ENCODE peak calls at places on chromosomes 4 and X, in four cellular contexts. W is HCT116, Y is hepatocyte, X is PC-3. C is an unnamed sample. For H3K9me3, the result is how much of the 10 kb centered on the place peaks cover.

GRCh38 chr4:72505314-72505744 is 63.7 kb downstream of the ADAMTS3 start:
- DNase-seq in Y (peak), X (peak), W (peak), C (peak)

GRCh38 chr4:11105715-11106114 is 323.0 kb downstream of the HS3ST1 start:
- DNase-seq in W (no peak), X (no peak), Y (no peak), C (no peak)

GRCh38 chr4:37837446-37837845 is 11.0 kb downstream of the PGM2 start:
- DNase-seq in Y (no peak), W (no peak), X (peak), C (peak)

GRCh38 chr4:3642056-3642630 is 109.9 kb upstream of the LRPAP1 start:
- DNase-seq in X (no peak), W (no peak), Y (no peak), C (no peak)

GRCh38 chrX:41043950-41044349 is 41.3 kb upstream of the USP9X start:
- DNase-seq in W (no peak), Y (no peak), X (peak), C (peak)

GRCh38 chr4:127134490-127134889 is 498.3 kb upstream of the INTU start:
- DNase-seq in W (no peak), X (no peak), Y (no peak), C (no peak)

GRCh38 chr4:185167205-185167604 is 24.1 kb downstream of the SLC25A4 start:
- DNase-seq in X (no peak), Y (no peak), W (no peak), C (no peak)

GRCh38 chrX:13078739-13079444 is 34.5 kb upstream of the FAM9C start:
- DNase-seq in Y (peak), W (no peak), X (no peak), C (peak)

GRCh38 chrX:51893931-51894696 is 691 bp downstream of the MAGED1 start:
- DNase-seq in X (peak), W (no peak), Y (peak), C (peak)

GRCh38 chr4:78735697-78736096 is 40.5 kb upstream of the BMP2K start:
- DNase-seq in Y (no peak), W (no peak), X (no peak), C (no peak)

GRCh38 chr4:93237526-93237925 is 591.0 kb upstream of the ATOH1 start:
- DNase-seq in Y (no peak), W (no peak), X (no peak), C (no peak)

GRCh38 chr4:24913099-24913445 is 230 bp upstream of the CCDC149 start:
- DNase-seq in Y (no peak), X (no peak), W (no peak), C (no peak)

GRCh38 chrX:135521405-135522131 is 1.1 kb downstream of the INTS6L start:
- DNase-seq in W (peak), Y (peak), X (peak), C (peak)

GRCh38 chrX:2894885-2895292 is 34.2 kb downstream of the ARSD start:
- DNase-seq in X (peak), Y (peak), W (no peak), C (no peak)

GRCh38 chr4:84336964-84337705 is 162.0 kb downstream of the NKX6-1 start:
- DNase-seq in Y (no peak), X (no peak), W (no peak), C (no peak)

GRCh38 chr4:41510179-41510578 is 27.8 kb upstream of the LIMCH1 start:
- DNase-seq in W (no peak), X (no peak), Y (no peak), C (no peak)

GRCh38 chr4:139606600-139607301 is 50.7 kb upstream of the SETD7 start:
- DNase-seq in W (no peak), X (peak), Y (no peak), C (peak)

GRCh38 chrX:46561931-46562721 is 11.4 kb upstream of the CHST7 start:
- DNase-seq in X (peak), W (no peak), Y (no peak), C (no peak)

GRCh38 chrX:155065035-155065734 is 5.8 kb downstream of the CMC4 start:
- DNase-seq in Y (no peak), W (no peak), X (peak), C (peak)

GRCh38 chr4:186932631-186933150 is 209.0 kb upstream of the FAT1 start:
- DNase-seq in W (peak), X (peak), Y (no peak), C (peak)

GRCh38 chr4:85779165-85779564 is 304.2 kb downstream of the ARHGAP24 start:
- DNase-seq in X (peak), Y (no peak), W (no peak), C (peak)

DNA sequence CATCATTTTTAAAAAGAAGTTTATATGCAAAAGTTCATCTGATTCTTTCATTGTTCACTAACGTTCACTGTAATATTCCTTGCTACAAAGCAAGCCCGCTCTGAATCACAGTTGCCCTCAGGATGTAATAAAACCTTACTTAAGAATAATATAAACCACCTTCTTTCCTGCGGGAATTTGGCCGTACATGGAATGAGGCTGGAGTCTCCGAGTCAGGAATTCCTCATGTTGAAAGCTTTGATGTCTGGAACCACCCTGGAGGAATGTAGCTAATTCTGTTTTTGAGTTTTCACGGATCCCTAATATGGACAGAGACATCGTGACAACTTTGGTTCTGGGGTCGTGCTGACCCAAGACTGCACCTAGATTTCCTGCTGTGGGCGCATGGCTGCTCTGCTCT is 58.5 kb downstream of the CRLF2 start:
- DNase-seq in W (no peak), X (peak), Y (no peak), C (no peak)
- H3K9me3 ChIP-seq in W (under half), X (under half), Y (under half), C (under half)

DNA sequence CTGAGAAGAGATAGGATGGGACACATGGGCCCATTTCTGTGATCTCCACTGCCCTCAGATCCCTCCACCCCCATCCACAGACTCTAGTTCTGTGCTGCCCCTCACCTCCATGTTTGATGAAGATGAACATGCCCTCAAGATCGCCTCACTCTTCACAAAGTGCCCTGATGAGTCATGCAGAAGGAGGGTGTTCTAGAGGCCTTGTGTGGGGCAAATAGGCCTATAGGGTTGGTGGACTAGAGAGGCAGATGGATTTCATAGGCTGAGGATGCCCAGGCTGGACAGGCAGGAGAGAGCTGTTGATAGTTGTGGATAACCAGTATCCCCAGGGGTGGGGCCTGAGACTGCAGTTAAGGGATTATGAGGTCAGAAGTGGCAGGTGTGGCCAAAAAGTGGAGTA is at the start of gene CXorf65:
- DNase-seq in Y (no peak), X (no peak), W (no peak), C (no peak)
- TF ChIP-seq EZH2phosphoT487 in Y (no peak), X (no peak), W (no peak), C (no peak)

GRCh38 chr4:42646013-42646784 is 10.7 kb downstream of the ATP8A1 start:
- DNase-seq in W (no peak), X (no peak), Y (no peak), C (no peak)
- H3K9me3 ChIP-seq in W (under half), X (under half), Y (under half), C (under half)

GRCh38 chr4:36286481-36286871 is 5.1 kb downstream of the DTHD1 start:
- DNase-seq in Y (no peak), X (no peak), W (no peak), C (no peak)

GRCh38 chr4:36280555-36280954 is 861 bp upstream of the DTHD1 start:
- DNase-seq in Y (no peak), X (no peak), W (no peak), C (no peak)

GRCh38 chr4:36281384-36282106 is at the start of gene DTHD1:
- DNase-seq in W (no peak), Y (no peak), X (peak), C (no peak)

GRCh38 chr4:36285784-36286480 is 4.5 kb downstream of the DTHD1 start:
- DNase-seq in Y (no peak), W (peak), X (peak), C (no peak)

GRCh38 chr4:36283912-36284465 is 2.6 kb downstream of the DTHD1 start:
- DNase-seq in X (no peak), Y (no peak), W (no peak), C (no peak)
- TF ChIP-seq EZH2phosphoT487 in X (no peak), Y (no peak), W (no peak), C (no peak)

GRCh38 chr4:61763682-61764081 is 563.6 kb downstream of the ADGRL3 start:
- DNase-seq in X (no peak), W (no peak), Y (no peak), C (no peak)
- H3K9me3 ChIP-seq in X (under half), W (under half), Y (under half), C (under half)

GRCh38 chrX:78708171-78708570 is 39.3 kb upstream of the LPAR4 start:
- DNase-seq in X (peak), Y (peak), W (no peak), C (peak)
- TF ChIP-seq EZH2phosphoT487 in X (no peak), Y (no peak), W (no peak), C (no peak)

DNA sequence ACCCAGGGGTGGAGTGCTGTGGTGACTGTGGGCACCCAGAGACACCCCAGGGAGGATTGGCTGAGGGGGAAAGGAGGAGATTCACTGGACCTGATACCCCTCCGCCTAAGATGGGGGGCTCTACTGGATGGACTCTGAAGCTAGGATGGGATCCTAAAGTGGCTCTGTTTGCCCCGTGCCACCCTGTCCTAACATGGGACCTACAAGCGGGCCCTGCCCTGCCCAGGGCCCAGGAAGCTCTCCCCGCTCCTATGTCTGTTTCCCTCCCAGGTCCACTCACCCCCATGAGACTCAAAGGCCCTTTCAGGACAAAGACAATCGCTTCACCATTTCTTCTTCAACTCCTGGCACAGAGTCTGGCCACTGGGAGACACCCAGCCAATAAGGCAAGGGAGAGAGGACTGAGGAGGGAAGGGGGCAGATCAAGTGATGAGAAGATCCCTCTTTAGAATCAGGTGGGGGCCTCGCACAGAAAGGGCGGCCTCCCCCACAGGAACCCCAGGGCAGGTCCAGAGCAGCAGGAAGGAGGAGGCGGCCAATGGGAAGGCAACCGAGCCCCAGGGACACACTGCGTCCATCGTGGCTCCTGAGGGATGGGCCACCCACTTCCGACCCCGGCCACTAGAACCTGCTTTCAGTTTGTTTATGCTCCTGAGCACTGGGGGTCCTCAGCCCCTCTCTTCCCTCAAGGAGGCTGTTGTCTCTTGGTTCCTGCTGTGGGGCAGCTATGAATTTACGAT is 155.4 kb downstream of the AFAP1 start:
- DNase-seq in X (no peak), W (no peak), Y (no peak), C (no peak)
- H3K9me3 ChIP-seq in X (under half), W (under half), Y (under half), C (under half)

C was measured in GM23248.